ENCODE peak calls at places on chromosome 4, in nine cellular contexts. One of them, this sample, is unnamed.

GRCh38 chr4:170229021-170229420 is 139.3 kb upstream of the AADAT start:
- DNase-seq in AG09309: no peak
- DNase-seq in heart left ventricle: no peak
- DNase-seq in astrocyte of the spinal cord: no peak
- DNase-seq in lower lobe of right lung: no peak
- DNase-seq in right atrium auricular region: no peak
- DNase-seq in suprapubic skin: no peak
- DNase-seq in keratinocyte: no peak
- DNase-seq in upper lobe of left lung: no peak
- DNase-seq in this sample: no peak

GRCh38 chr4:37388672-37389368 is 144.3 kb downstream of the NWD2 start:
- DNase-seq in AG09309: no peak
- DNase-seq in heart left ventricle: no peak
- DNase-seq in astrocyte of the spinal cord: no peak
- DNase-seq in lower lobe of right lung: no peak
- DNase-seq in right atrium auricular region: no peak
- DNase-seq in suprapubic skin: no peak
- DNase-seq in keratinocyte: no peak
- DNase-seq in upper lobe of left lung: peak; percentile 29
- DNase-seq in this sample: no peak

GRCh38 chr4:152524429-152524828 is 11.5 kb downstream of the FBXW7 start:
- DNase-seq in AG09309: no peak
- DNase-seq in heart left ventricle: no peak
- DNase-seq in astrocyte of the spinal cord: no peak
- DNase-seq in lower lobe of right lung: no peak
- DNase-seq in right atrium auricular region: no peak
- DNase-seq in suprapubic skin: no peak
- DNase-seq in keratinocyte: no peak
- DNase-seq in upper lobe of left lung: no peak
- DNase-seq in this sample: no peak

GRCh38 chr4:184953421-184953820 is 64.9 kb upstream of the HELT start:
- DNase-seq in AG09309: no peak
- DNase-seq in heart left ventricle: no peak
- DNase-seq in astrocyte of the spinal cord: no peak
- DNase-seq in lower lobe of right lung: no peak
- DNase-seq in right atrium auricular region: no peak
- DNase-seq in suprapubic skin: no peak
- DNase-seq in keratinocyte: no peak
- DNase-seq in upper lobe of left lung: no peak
- DNase-seq in this sample: no peak

GRCh38 chr4:56134272-56134671 is 185.5 kb downstream of the CEP135 start:
- DNase-seq in AG09309: no peak
- DNase-seq in heart left ventricle: peak; percentile 57
- DNase-seq in astrocyte of the spinal cord: peak; percentile 69
- DNase-seq in lower lobe of right lung: no peak
- DNase-seq in right atrium auricular region: no peak
- DNase-seq in suprapubic skin: no peak
- DNase-seq in keratinocyte: no peak
- DNase-seq in upper lobe of left lung: no peak
- DNase-seq in this sample: no peak

GRCh38 chr4:148574502-148574901 is 132.3 kb upstream of the NR3C2 start:
- DNase-seq in AG09309: no peak
- DNase-seq in heart left ventricle: no peak
- DNase-seq in astrocyte of the spinal cord: peak; percentile 70
- DNase-seq in lower lobe of right lung: no peak
- DNase-seq in right atrium auricular region: no peak
- DNase-seq in suprapubic skin: no peak
- DNase-seq in keratinocyte: no peak
- DNase-seq in upper lobe of left lung: no peak
- DNase-seq in this sample: no peak

GRCh38 chr4:22071749-22072148 is 123.2 kb upstream of the KCNIP4 start:
- DNase-seq in AG09309: no peak
- DNase-seq in heart left ventricle: no peak
- DNase-seq in astrocyte of the spinal cord: no peak
- DNase-seq in lower lobe of right lung: no peak
- DNase-seq in right atrium auricular region: no peak
- DNase-seq in suprapubic skin: no peak
- DNase-seq in keratinocyte: peak; percentile 33
- DNase-seq in upper lobe of left lung: no peak
- DNase-seq in this sample: no peak

GRCh38 chr4:122772311-122772710 is 39.8 kb downstream of the BBS12 start:
- DNase-seq in AG09309: no peak
- DNase-seq in heart left ventricle: no peak
- DNase-seq in astrocyte of the spinal cord: no peak
- DNase-seq in lower lobe of right lung: no peak
- DNase-seq in right atrium auricular region: no peak
- DNase-seq in suprapubic skin: no peak
- DNase-seq in keratinocyte: no peak
- DNase-seq in upper lobe of left lung: no peak
- DNase-seq in this sample: no peak

DNA sequence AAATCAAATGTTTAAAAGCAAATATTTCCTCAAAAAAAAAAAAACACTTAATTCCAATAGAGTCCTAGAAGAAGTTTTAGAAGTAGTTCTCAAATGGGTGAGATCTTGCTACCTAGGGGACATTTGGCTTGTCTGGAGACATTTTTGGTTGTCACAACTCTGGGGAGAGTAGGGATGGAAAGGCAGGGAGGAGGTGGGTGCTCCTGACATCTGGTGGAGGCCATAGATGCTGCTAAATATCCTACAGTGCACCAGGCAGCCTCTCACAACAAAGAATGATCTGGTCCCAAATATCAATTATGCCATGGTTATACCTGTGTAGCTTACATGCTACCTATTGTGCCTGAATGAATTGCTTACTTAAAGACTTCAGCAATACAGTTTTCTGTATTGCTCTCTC is 46.8 kb downstream of the CPE start:
- DNase-seq in AG09309: no peak
- DNase-seq in heart left ventricle: no peak
- DNase-seq in astrocyte of the spinal cord: no peak
- DNase-seq in lower lobe of right lung: no peak
- DNase-seq in right atrium auricular region: no peak
- DNase-seq in suprapubic skin: no peak
- DNase-seq in keratinocyte: no peak
- DNase-seq in upper lobe of left lung: no peak
- DNase-seq in this sample: no peak
- TF ChIP-seq CTCF in AG09309: no peak
- TF ChIP-seq CTCF in heart left ventricle: no peak
- TF ChIP-seq CTCF in astrocyte of the spinal cord: no peak
- TF ChIP-seq CTCF in lower lobe of right lung: no peak
- TF ChIP-seq CTCF in right atrium auricular region: no peak
- TF ChIP-seq CTCF in suprapubic skin: no peak
- TF ChIP-seq CTCF in keratinocyte: peak; percentile 32
- TF ChIP-seq CTCF in upper lobe of left lung: no peak
- TF ChIP-seq CTCF in this sample: no peak

GRCh38 chr4:98928505-98929340 is at the start of gene EIF4E:
- DNase-seq in AG09309: peak; percentile 97
- DNase-seq in heart left ventricle: peak; percentile 97
- DNase-seq in astrocyte of the spinal cord: peak; percentile 99
- DNase-seq in lower lobe of right lung: peak; percentile 99
- DNase-seq in right atrium auricular region: peak; percentile 99
- DNase-seq in suprapubic skin: peak; percentile 98
- DNase-seq in keratinocyte: peak; percentile 98
- DNase-seq in upper lobe of left lung: peak; percentile 99
- DNase-seq in this sample: peak; percentile 90
- TF ChIP-seq CTCF in AG09309: peak; percentile 12
- TF ChIP-seq CTCF in heart left ventricle: peak; percentile 39
- TF ChIP-seq CTCF in astrocyte of the spinal cord: no peak
- TF ChIP-seq CTCF in lower lobe of right lung: no peak
- TF ChIP-seq CTCF in right atrium auricular region: peak; percentile 28
- TF ChIP-seq CTCF in suprapubic skin: no peak
- TF ChIP-seq CTCF in keratinocyte: peak; percentile 24
- TF ChIP-seq CTCF in upper lobe of left lung: no peak
- TF ChIP-seq CTCF in this sample: no peak

GRCh38 chr4:47510506-47511143 is 25.6 kb downstream of the ATP10D start:
- DNase-seq in AG09309: no peak
- DNase-seq in heart left ventricle: no peak
- DNase-seq in astrocyte of the spinal cord: peak; percentile 57
- DNase-seq in lower lobe of right lung: no peak
- DNase-seq in right atrium auricular region: no peak
- DNase-seq in suprapubic skin: no peak
- DNase-seq in keratinocyte: no peak
- DNase-seq in upper lobe of left lung: no peak
- DNase-seq in this sample: no peak
- TF ChIP-seq CTCF in AG09309: peak; percentile 10
- TF ChIP-seq CTCF in heart left ventricle: peak; percentile 29
- TF ChIP-seq CTCF in astrocyte of the spinal cord: peak; percentile 34
- TF ChIP-seq CTCF in lower lobe of right lung: peak; percentile 18
- TF ChIP-seq CTCF in right atrium auricular region: peak; percentile 30
- TF ChIP-seq CTCF in suprapubic skin: no peak
- TF ChIP-seq CTCF in keratinocyte: no peak
- TF ChIP-seq CTCF in upper lobe of left lung: no peak
- TF ChIP-seq CTCF in this sample: no peak

GRCh38 chr4:163679189-163679588 is 184.7 kb downstream of the TMA16 start:
- DNase-seq in AG09309: no peak
- DNase-seq in heart left ventricle: no peak
- DNase-seq in astrocyte of the spinal cord: no peak
- DNase-seq in lower lobe of right lung: no peak
- DNase-seq in right atrium auricular region: no peak
- DNase-seq in suprapubic skin: no peak
- DNase-seq in keratinocyte: no peak
- DNase-seq in upper lobe of left lung: no peak
- DNase-seq in this sample: no peak
- TF ChIP-seq CTCF in AG09309: peak; percentile 57
- TF ChIP-seq CTCF in heart left ventricle: no peak
- TF ChIP-seq CTCF in astrocyte of the spinal cord: peak; percentile 42
- TF ChIP-seq CTCF in lower lobe of right lung: no peak
- TF ChIP-seq CTCF in right atrium auricular region: no peak
- TF ChIP-seq CTCF in suprapubic skin: no peak
- TF ChIP-seq CTCF in keratinocyte: peak; percentile 60
- TF ChIP-seq CTCF in upper lobe of left lung: no peak
- TF ChIP-seq CTCF in this sample: no peak

DNA sequence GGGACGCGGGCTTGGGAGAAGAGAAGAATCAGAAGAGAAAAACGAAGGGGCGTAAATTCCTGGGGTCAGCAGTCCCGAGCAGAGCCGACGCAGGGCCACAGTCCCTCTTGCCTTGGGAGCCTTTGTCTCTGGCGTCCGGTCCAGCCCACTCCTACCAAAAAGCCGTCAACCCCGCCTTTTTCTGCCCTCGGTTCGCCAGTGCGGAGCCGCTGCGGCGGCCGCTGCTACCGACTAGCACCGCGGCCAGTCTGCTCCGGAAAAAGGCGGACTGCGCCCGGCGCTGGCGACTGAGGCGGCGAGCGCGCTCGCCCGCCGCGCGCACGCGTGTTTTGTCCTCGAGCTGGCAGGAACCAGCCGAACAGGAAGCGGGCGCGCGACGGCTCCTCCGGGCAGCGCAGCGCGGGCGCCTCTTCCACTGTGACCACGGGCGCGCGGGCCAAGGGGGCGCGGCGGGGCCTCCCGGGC is 502 bp downstream of the HNRNPDL start:
- DNase-seq in AG09309: no peak
- DNase-seq in heart left ventricle: no peak
- DNase-seq in astrocyte of the spinal cord: no peak
- DNase-seq in lower lobe of right lung: no peak
- DNase-seq in right atrium auricular region: no peak
- DNase-seq in suprapubic skin: no peak
- DNase-seq in keratinocyte: no peak
- DNase-seq in upper lobe of left lung: no peak
- DNase-seq in this sample: no peak
- TF ChIP-seq CTCF in AG09309: no peak
- TF ChIP-seq CTCF in heart left ventricle: no peak
- TF ChIP-seq CTCF in astrocyte of the spinal cord: no peak
- TF ChIP-seq CTCF in lower lobe of right lung: no peak
- TF ChIP-seq CTCF in right atrium auricular region: peak; percentile 38
- TF ChIP-seq CTCF in suprapubic skin: no peak
- TF ChIP-seq CTCF in keratinocyte: no peak
- TF ChIP-seq CTCF in upper lobe of left lung: peak; percentile 25
- TF ChIP-seq CTCF in this sample: no peak

DNA sequence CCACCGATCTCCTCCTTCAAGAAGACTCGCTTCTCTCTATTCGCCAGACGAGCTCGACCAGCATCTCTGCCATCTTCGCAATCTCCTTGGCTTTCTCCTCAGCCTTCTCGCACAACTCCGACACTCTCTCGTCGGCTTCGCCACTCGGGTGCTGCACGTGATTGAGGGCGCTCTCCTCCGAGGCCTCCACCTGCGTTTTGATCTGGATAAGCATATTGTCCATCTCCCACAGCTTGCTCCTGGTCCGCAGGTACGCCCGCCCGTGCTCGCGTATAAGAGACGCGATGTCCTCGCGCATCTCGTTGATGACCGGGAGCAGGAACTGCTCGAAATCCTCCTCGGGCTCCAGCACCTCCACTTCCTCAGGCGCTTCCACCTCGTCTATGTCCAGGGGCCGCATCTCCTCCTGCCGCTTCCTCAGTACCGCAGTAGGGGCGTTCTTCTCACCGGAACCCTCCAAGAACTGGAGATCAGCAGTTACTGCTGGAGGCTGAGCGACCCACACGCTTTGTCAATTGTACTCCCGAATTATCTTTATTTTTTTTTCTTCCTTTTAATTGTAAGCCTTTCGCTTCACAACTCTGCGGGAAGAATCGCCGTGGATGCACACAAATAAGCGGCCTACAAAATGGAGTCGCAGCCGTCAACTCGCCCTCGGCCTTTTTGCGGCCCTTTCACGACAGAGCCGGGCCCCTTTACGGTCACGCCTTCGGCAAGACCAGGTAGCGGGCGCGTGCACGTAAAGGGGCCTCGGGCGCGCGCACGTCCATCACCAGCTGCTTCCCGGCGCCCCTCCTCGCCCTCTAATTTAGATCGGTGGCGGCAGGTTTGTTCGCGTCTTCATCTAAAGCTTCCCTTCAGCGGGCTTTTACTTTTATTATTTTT is at the start of gene MRFAP1L1:
- DNase-seq in AG09309: peak; percentile 87
- DNase-seq in heart left ventricle: peak; percentile 98
- DNase-seq in astrocyte of the spinal cord: peak; percentile 98
- DNase-seq in lower lobe of right lung: peak; percentile 98
- DNase-seq in right atrium auricular region: peak; percentile 95
- DNase-seq in suprapubic skin: peak; percentile 97
- DNase-seq in keratinocyte: peak; percentile 75
- DNase-seq in upper lobe of left lung: peak; percentile 97
- DNase-seq in this sample: peak; percentile 97
- TF ChIP-seq CTCF in AG09309: no peak
- TF ChIP-seq CTCF in heart left ventricle: peak; percentile 6
- TF ChIP-seq CTCF in astrocyte of the spinal cord: no peak
- TF ChIP-seq CTCF in lower lobe of right lung: no peak
- TF ChIP-seq CTCF in right atrium auricular region: no peak
- TF ChIP-seq CTCF in suprapubic skin: no peak
- TF ChIP-seq CTCF in keratinocyte: no peak
- TF ChIP-seq CTCF in upper lobe of left lung: no peak
- TF ChIP-seq CTCF in this sample: no peak

GRCh38 chr4:86891785-86892638 is at the start of gene C4orf36:
- DNase-seq in AG09309: no peak
- DNase-seq in heart left ventricle: peak; percentile 46
- DNase-seq in astrocyte of the spinal cord: peak; percentile 38
- DNase-seq in lower lobe of right lung: peak; percentile 88
- DNase-seq in right atrium auricular region: peak; percentile 67
- DNase-seq in suprapubic skin: peak; percentile 88
- DNase-seq in keratinocyte: peak; percentile 66
- DNase-seq in upper lobe of left lung: peak; percentile 84
- DNase-seq in this sample: peak; percentile 74
- TF ChIP-seq CTCF in AG09309: no peak
- TF ChIP-seq CTCF in heart left ventricle: no peak
- TF ChIP-seq CTCF in astrocyte of the spinal cord: no peak
- TF ChIP-seq CTCF in lower lobe of right lung: no peak
- TF ChIP-seq CTCF in right atrium auricular region: no peak
- TF ChIP-seq CTCF in suprapubic skin: no peak
- TF ChIP-seq CTCF in keratinocyte: peak; percentile 29
- TF ChIP-seq CTCF in upper lobe of left lung: no peak
- TF ChIP-seq CTCF in this sample: no peak

GRCh38 chr4:7787067-7787466 is 152.6 kb downstream of the AFAP1 start:
- DNase-seq in AG09309: no peak
- DNase-seq in heart left ventricle: no peak
- DNase-seq in astrocyte of the spinal cord: no peak
- DNase-seq in lower lobe of right lung: peak; percentile 44
- DNase-seq in right atrium auricular region: no peak
- DNase-seq in suprapubic skin: peak; percentile 40
- DNase-seq in keratinocyte: no peak
- DNase-seq in upper lobe of left lung: no peak
- DNase-seq in this sample: no peak
- TF ChIP-seq CTCF in AG09309: no peak
- TF ChIP-seq CTCF in heart left ventricle: no peak
- TF ChIP-seq CTCF in astrocyte of the spinal cord: no peak
- TF ChIP-seq CTCF in lower lobe of right lung: no peak
- TF ChIP-seq CTCF in right atrium auricular region: no peak
- TF ChIP-seq CTCF in suprapubic skin: no peak
- TF ChIP-seq CTCF in keratinocyte: no peak
- TF ChIP-seq CTCF in upper lobe of left lung: no peak
- TF ChIP-seq CTCF in this sample: no peak